ENCODE peak calls at places on chromosomes 5 and 9, in seven cellular contexts. Z, Y, N, G, B, H and F are unnamed samples.

GRCh38 chr9:81814794-81815464 is 113.3 kb upstream of the SPATA31D4 start:
- DNase-seq in Z (no peak), Y (no peak), N (no peak), G (no peak), B (no peak), H (no peak), F (no peak)

GRCh38 chr9:35510745-35511428 is 21.0 kb downstream of the RUSC2 start:
- DNase-seq in Z (peak; percentile 50), Y (no peak), N (peak; percentile 69), G (peak; percentile 61), B (no peak), H (peak; percentile 77), F (peak; percentile 59)

GRCh38 chr5:143606043-143606752 is 202.7 kb upstream of the NR3C1 start:
- DNase-seq in Z (no peak), Y (no peak), N (no peak), G (no peak), B (peak; percentile 22), H (no peak), F (no peak)

GRCh38 chr5:74499236-74499635 is 141.3 kb downstream of the ENC1 start:
- DNase-seq in Z (no peak), Y (no peak), N (no peak), G (no peak), B (no peak), H (no peak), F (no peak)

GRCh38 chr9:120399940-120400339 is 180.0 kb downstream of the CDK5RAP2 start:
- DNase-seq in Z (no peak), Y (no peak), N (no peak), G (no peak), B (no peak), H (no peak), F (no peak)

GRCh38 chr9:122129969-122130368 is 29.6 kb downstream of the NDUFA8 start:
- DNase-seq in Z (no peak), Y (no peak), N (no peak), G (no peak), B (no peak), H (no peak), F (no peak)

GRCh38 chr5:4555739-4556285 is 584.3 kb upstream of the ADAMTS16 start:
- DNase-seq in Z (no peak), Y (no peak), N (no peak), G (no peak), B (no peak), H (no peak), F (no peak)

GRCh38 chr9:14403112-14403511 is 89.2 kb upstream of the NFIB start:
- DNase-seq in Z (no peak), Y (no peak), N (no peak), G (no peak), B (no peak), H (no peak), F (no peak)

GRCh38 chr5:1352231-1352825 is 7.4 kb upstream of the CLPTM1L start:
- DNase-seq in Z (no peak), Y (no peak), N (no peak), G (no peak), B (no peak), H (no peak), F (no peak)

GRCh38 chr9:19619221-19619620 is 169.6 kb downstream of the SLC24A2 start:
- DNase-seq in Z (no peak), Y (no peak), N (no peak), G (no peak), B (no peak), H (no peak), F (no peak)

GRCh38 chr9:126849811-126850210 is 10.6 kb upstream of the ZBTB34 start:
- DNase-seq in Z (no peak), Y (no peak), N (no peak), G (no peak), B (no peak), H (no peak), F (no peak)

GRCh38 chr5:72209515-72210115 is 102.3 kb downstream of the MAP1B start:
- DNase-seq in Z (no peak), Y (no peak), N (no peak), G (no peak), B (no peak), H (no peak), F (no peak)

GRCh38 chr9:90838098-90838497 is 36.5 kb downstream of the SYK start:
- DNase-seq in Z (no peak), Y (no peak), N (no peak), G (no peak), B (no peak), H (no peak), F (no peak)

GRCh38 chr9:109320338-109320733 is 523 bp downstream of the EPB41L4B start:
- DNase-seq in Z (no peak), Y (peak; percentile 31), N (no peak), G (peak; percentile 64), B (no peak), H (no peak), F (peak; percentile 42)

GRCh38 chr5:34455096-34455495 is 201.0 kb upstream of the RAI14 start:
- DNase-seq in Z (no peak), Y (no peak), N (no peak), G (no peak), B (no peak), H (no peak), F (no peak)

GRCh38 chr5:176541338-176542134 is 4.3 kb upstream of the RNF44 start:
- DNase-seq in Z (no peak), Y (peak; percentile 61), N (no peak), G (peak; percentile 42), B (peak; percentile 66), H (peak; percentile 82), F (peak; percentile 86)

GRCh38 chr9:137117269-137117731 is 2.8 kb upstream of the DPP7 start:
- DNase-seq in Z (no peak), Y (no peak), N (no peak), G (no peak), B (no peak), H (no peak), F (no peak)

GRCh38 chr9:6054280-6055099 is 39.1 kb upstream of the RANBP6 start:
- DNase-seq in Z (peak; percentile 19), Y (peak; percentile 81), N (peak; percentile 62), G (peak; percentile 62), B (peak; percentile 5), H (peak; percentile 63), F (peak; percentile 64)

GRCh38 chr5:137190031-137190430 is 309.1 kb downstream of the SPOCK1 start:
- DNase-seq in Z (no peak), Y (no peak), N (no peak), G (no peak), B (no peak), H (no peak), F (no peak)

GRCh38 chr5:56803894-56804293 is 11.5 kb upstream of the MAP3K1 start:
- DNase-seq in Z (no peak), Y (no peak), N (no peak), G (no peak), B (no peak), H (no peak), F (no peak)

GRCh38 chr9:86077286-86077685 is 22.1 kb downstream of the GOLM1 start:
- DNase-seq in Z (no peak), Y (no peak), N (peak; percentile 64), G (no peak), B (no peak), H (no peak), F (peak; percentile 26)

GRCh38 chr9:135275163-135275925 is 187.9 kb downstream of the OLFM1 start:
- DNase-seq in Z (no peak), Y (no peak), N (peak; percentile 51), G (no peak), B (no peak), H (no peak), F (no peak)

GRCh38 chr9:129399301-129399990 is 221.4 kb upstream of the IER5L start:
- DNase-seq in Z (no peak), Y (no peak), N (no peak), G (no peak), B (no peak), H (no peak), F (no peak)

GRCh38 chr9:16003785-16004184 is 450.9 kb downstream of the CCDC171 start:
- DNase-seq in Z (no peak), Y (no peak), N (no peak), G (no peak), B (no peak), H (no peak), F (no peak)

GRCh38 chr9:121700165-121700830 is 48.9 kb downstream of the DAB2IP start:
- DNase-seq in Z (no peak), Y (peak; percentile 73), N (peak; percentile 67), G (peak; percentile 78), B (no peak), H (peak; percentile 71), F (peak; percentile 75)

GRCh38 chr5:176864755-176865154 is 34.4 kb downstream of the HK3 start:
- DNase-seq in Z (no peak), Y (no peak), N (no peak), G (no peak), B (no peak), H (no peak), F (no peak)

GRCh38 chr5:160269017-160269416 is 39.7 kb downstream of the FABP6 start:
- DNase-seq in Z (no peak), Y (no peak), N (peak; percentile 75), G (peak; percentile 21), B (peak; percentile 71), H (peak; percentile 66), F (peak; percentile 71)